ENCODE peak calls at places on chromosomes 11 and 22, in five cellular contexts. S is neuronal stem cell, D is H1, L is mesenchymal stem cell, U is mesendoderm. N is an unnamed sample.
A peak's percentile ranks its signal among the peaks of the same experiment; 100 is the strongest.

GRCh38 chr11:44136176-44136945 is 40.9 kb downstream of the EXT2 start:
- DNase-seq in S (no peak), D (no peak), U (no peak), L (no peak), N (no peak)

GRCh38 chr11:3222003-3222855 is 3.6 kb upstream of the MRGPRG start:
- DNase-seq in L (no peak), S (no peak), D (no peak), U (no peak), N (no peak)

GRCh38 chr11:126452256-126452655 is 96.8 kb downstream of the ST3GAL4 start:
- DNase-seq in D (no peak), S (no peak), U (no peak), L (no peak), N (no peak)

GRCh38 chr11:129896062-129896461 is 684 bp upstream of the NFRKB start:
- DNase-seq in S (no peak), L (no peak), U (no peak), D (no peak), N (no peak)

GRCh38 chr11:3913921-3914320 is 58.5 kb downstream of the STIM1 start:
- DNase-seq in L (no peak), D (no peak), U (no peak), S (no peak), N (no peak)

GRCh38 chr22:30310881-30311771 is 15.6 kb downstream of the TBC1D10A start:
- DNase-seq in L (peak; percentile 58), U (no peak), D (no peak), S (no peak), N (peak; percentile 61)

GRCh38 chr11:44626645-44627044 is 61.2 kb downstream of the CD82 start:
- DNase-seq in S (no peak), U (no peak), L (no peak), D (no peak), N (no peak)

GRCh38 chr11:129946256-129946655 is 50.9 kb upstream of the NFRKB start:
- DNase-seq in U (no peak), D (no peak), L (peak; percentile 24), S (no peak), N (peak; percentile 27)

GRCh38 chr11:113464416-113464815 is 10.8 kb downstream of the DRD2 start:
- DNase-seq in D (no peak), S (no peak), L (no peak), U (no peak), N (no peak)

GRCh38 chr11:127182586-127183203 is 182.1 kb upstream of the KIRREL3 start:
- DNase-seq in D (no peak), U (peak; percentile 92), L (no peak), S (no peak), N (no peak)

GRCh38 chr22:28243539-28243938 is 324.5 kb upstream of the PITPNB start:
- DNase-seq in D (no peak), U (peak; percentile 66), S (no peak), L (peak; percentile 64), N (no peak)

GRCh38 chr11:13009921-13010736 is 1.0 kb downstream of the RASSF10 start:
- DNase-seq in D (peak; percentile 17), U (peak; percentile 84), L (no peak), S (peak; percentile 56), N (peak; percentile 7)
- H3K4me2 ChIP-seq in D (peak overlapping the region; percentile 97), U (peak overlapping the region; percentile 77), L (peak overlapping the region; percentile 97), S (peak overlapping the region; percentile 97), N (no peak overlapping the region)

GRCh38 chr11:65944767-65945166 is 513 bp upstream of the TSGA10IP start:
- DNase-seq in S (no peak), U (no peak), L (no peak), D (no peak), N (no peak)

GRCh38 chr11:65944191-65944590 is 1.1 kb upstream of the TSGA10IP start:
- DNase-seq in U (no peak), L (no peak), S (no peak), D (no peak), N (no peak)

GRCh38 chr11:65945941-65946558 is 770 bp downstream of the TSGA10IP start:
- DNase-seq in L (no peak), D (no peak), S (no peak), U (peak; percentile 68), N (no peak)

GRCh38 chr11:65946655-65947054 is 1.4 kb downstream of the TSGA10IP start:
- DNase-seq in U (no peak), L (no peak), D (no peak), S (no peak), N (no peak)

DNA sequence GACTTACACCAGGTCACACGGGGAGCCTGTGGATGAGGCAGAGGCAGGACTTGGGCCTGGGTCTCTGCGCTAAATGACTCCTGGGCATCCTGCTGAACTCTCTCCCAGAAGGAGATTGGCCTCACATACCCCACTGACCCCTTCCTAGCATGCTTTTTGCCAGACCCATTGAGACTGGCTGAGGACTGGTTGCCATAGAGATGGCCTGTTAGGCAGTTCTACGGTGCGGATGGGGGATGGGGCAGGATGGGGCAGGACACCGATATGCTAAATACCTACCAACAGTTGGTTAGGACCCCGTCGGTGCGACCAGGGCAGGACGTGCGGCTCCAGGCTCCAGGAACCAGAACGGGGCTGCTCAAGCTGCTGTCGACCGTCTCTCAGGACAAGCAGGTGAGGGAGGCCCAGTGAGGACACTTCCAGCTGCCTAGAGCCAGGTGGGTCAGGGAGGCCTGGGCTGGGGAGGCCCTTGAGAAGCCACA is at the start of gene TSGA10IP:
- DNase-seq in S (peak; percentile 57), D (peak; percentile 33), U (peak; percentile 81), L (no peak), N (no peak)
- H2BK15ac ChIP-seq in S (peak within 1 kb of the TSS; percentile 81), D (no peak within 1 kb of the TSS), U (no peak within 1 kb of the TSS), L (no peak within 1 kb of the TSS), N (no peak within 1 kb of the TSS)

GRCh38 chr22:24180316-24181087 is 785 bp upstream of the SUSD2 start:
- DNase-seq in L (no peak), S (no peak), U (no peak), D (no peak), N (no peak)

GRCh38 chr22:24181088-24181995 is at the start of gene SUSD2:
- DNase-seq in L (peak; percentile 31), D (no peak), S (no peak), U (peak; percentile 53), N (no peak)

GRCh38 chr22:24178502-24179440 is 2.5 kb upstream of the SUSD2 start:
- DNase-seq in L (no peak), U (peak; percentile 66), S (no peak), D (no peak), N (no peak)

GRCh38 chr22:24178021-24178431 is 3.3 kb upstream of the SUSD2 start:
- DNase-seq in U (no peak), L (no peak), S (no peak), D (no peak), N (no peak)

GRCh38 chr22:24179478-24180210 is 1.6 kb upstream of the SUSD2 start:
- DNase-seq in S (no peak), U (no peak), L (no peak), D (no peak), N (no peak)
- H3K4me2 ChIP-seq in S (no peak overlapping the region), U (no peak overlapping the region), L (no peak overlapping the region), D (no peak overlapping the region), N (no peak overlapping the region)

DNA sequence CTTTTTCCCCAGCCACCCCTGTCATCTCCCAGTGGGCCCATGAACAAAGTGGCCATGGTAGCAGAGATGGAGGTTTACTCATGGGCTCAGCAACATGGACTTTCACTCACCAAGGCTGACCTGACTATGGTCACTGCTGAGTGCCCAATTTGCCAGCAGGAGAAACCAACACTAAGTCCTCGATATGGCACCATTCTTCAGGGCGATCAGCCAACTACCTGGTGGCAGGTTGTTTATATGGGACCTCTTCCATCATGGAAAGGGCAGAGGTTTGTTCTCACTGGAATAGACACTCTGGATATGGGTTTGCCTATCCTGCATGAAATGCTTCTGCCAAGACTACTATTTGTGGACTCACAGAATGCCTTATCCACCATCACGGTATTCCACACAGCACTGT is 1009.1 kb downstream of the NTM start:
- DNase-seq in L (no peak), D (no peak), U (no peak), S (no peak), N (no peak)
- H2BK15ac ChIP-seq in L (no peak overlapping the region), D (no peak overlapping the region), U (no peak overlapping the region), S (no peak overlapping the region), N (no peak overlapping the region)

GRCh38 chr22:23237841-23238240 is 57.5 kb downstream of the BCR start:
- DNase-seq in L (no peak), S (no peak), D (no peak), U (no peak), N (no peak)

GRCh38 chr22:23236440-23237139 is 56.3 kb downstream of the BCR start:
- DNase-seq in S (no peak), U (no peak), L (no peak), D (no peak), N (no peak)

GRCh38 chr22:23236026-23236425 is 55.7 kb downstream of the BCR start:
- DNase-seq in D (no peak), U (no peak), S (no peak), L (no peak), N (peak; percentile 15)

GRCh38 chr22:23238707-23239106 is 58.4 kb downstream of the BCR start:
- DNase-seq in U (no peak), S (no peak), L (no peak), D (no peak), N (no peak)

DNA sequence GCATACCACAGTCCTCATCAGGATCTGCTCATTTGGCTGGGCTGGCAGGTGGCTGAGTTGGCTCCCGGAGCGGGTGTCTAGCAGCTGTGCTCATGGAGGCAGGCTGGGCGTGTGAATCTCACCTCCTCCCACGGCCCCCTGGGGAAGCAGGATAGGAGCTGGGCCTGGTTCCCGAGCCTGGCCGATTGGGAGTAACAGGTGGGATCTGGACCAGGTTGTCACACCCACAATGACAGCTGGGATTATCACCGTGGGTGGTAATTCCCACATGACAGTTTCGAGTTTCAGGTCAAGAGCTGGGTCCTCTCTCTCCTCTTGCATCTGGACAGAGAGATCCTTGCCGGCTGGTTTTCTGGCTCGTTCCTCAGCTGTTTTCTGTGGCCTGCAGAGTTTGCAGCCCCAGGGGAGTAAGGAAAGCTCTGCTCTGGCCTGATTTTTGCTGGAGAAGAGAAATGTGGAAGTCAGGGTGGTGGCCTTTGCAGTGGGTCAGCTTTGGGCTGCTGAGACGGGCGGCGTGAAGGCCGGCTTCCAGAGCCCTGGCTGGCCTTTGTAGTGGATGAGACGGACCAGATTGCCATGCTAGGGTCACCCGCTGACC is 57.0 kb downstream of the BCR start:
- DNase-seq in U (peak; percentile 96), S (peak; percentile 52), D (no peak), L (peak; percentile 43), N (peak; percentile 66)
- H3K4me2 ChIP-seq in U (no peak overlapping the region), S (no peak overlapping the region), D (no peak overlapping the region), L (no peak overlapping the region), N (no peak overlapping the region)

GRCh38 chr11:12885717-12886226 is 123.3 kb upstream of the RASSF10 start:
- DNase-seq in L (no peak), U (no peak), S (no peak), D (no peak), N (no peak)

GRCh38 chr11:12890476-12890875 is 118.6 kb upstream of the RASSF10 start:
- DNase-seq in D (no peak), U (no peak), L (no peak), S (no peak), N (peak; percentile 35)

GRCh38 chr11:12888525-12889158 is 120.5 kb upstream of the RASSF10 start:
- DNase-seq in U (peak; percentile 94), D (peak; percentile 65), L (peak; percentile 90), S (peak; percentile 72), N (peak; percentile 90)

GRCh38 chr11:12886508-12886907 is 122.6 kb upstream of the RASSF10 start:
- DNase-seq in S (no peak), U (no peak), D (no peak), L (no peak), N (no peak)

DNA sequence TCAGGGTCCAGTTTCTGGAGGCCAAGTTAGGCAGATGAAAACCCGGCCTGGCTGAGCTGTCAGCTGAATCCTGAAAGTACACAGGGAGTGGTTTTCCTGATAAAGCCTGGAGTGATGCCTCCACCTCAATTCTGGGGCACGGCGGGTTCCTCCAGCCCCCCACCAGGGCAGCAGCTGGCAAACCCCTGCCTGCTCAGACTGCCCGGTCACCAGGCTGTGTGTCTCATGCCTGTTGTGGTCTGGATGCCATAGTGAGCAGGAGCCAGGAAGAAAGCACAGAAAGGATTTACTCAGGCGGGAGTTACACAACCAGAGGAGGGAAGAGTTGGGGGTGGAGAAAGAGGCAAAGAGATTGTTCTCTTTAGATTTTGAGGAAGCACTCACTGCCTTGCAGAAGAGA is 119.9 kb upstream of the RASSF10 start:
- DNase-seq in S (no peak), D (no peak), U (no peak), L (peak; percentile 79), N (peak; percentile 67)
- H2BK15ac ChIP-seq in S (no peak overlapping the region), D (no peak overlapping the region), U (no peak overlapping the region), L (peak overlapping the region; percentile 26), N (no peak overlapping the region)

N was measured in IMR-90.